ENCODE peak calls at places on chromosomes 13 and 19, in nine cellular contexts. E, J, H, W, B, F, N, A and R are unnamed samples.

GRCh38 chr13:32314968-32315254 is 252 bp downstream of the ZAR1L start:
- DNase-seq in A (peak), H (peak), F (no peak), E (peak), B (peak), W (no peak), J (peak), N (no peak), R (no peak)

GRCh38 chr13:67095621-67096020 is 134.5 kb downstream of the PCDH9 start:
- DNase-seq in E (no peak), H (no peak), N (no peak), A (no peak), J (no peak), W (no peak), B (no peak), F (no peak), R (no peak)

GRCh38 chr19:31676271-31677004 is 327.2 kb upstream of the TSHZ3 start:
- DNase-seq in W (no peak), E (peak), H (peak), N (no peak), F (no peak), J (no peak), B (no peak), A (peak), R (no peak)

GRCh38 chr13:98239156-98240076 is 62.3 kb upstream of the RNF113B start:
- DNase-seq in B (no peak), W (no peak), H (no peak), J (no peak), E (no peak), F (no peak), A (no peak), N (no peak), R (no peak)

GRCh38 chr19:6602729-6603114 is 11.8 kb upstream of the CD70 start:
- DNase-seq in F (no peak), B (no peak), A (no peak), W (no peak), E (no peak), H (peak), J (no peak), N (no peak), R (no peak)

GRCh38 chr19:54183431-54183830 is 5.9 kb downstream of the MBOAT7 start:
- DNase-seq in B (peak), E (no peak), J (no peak), H (no peak), N (no peak), W (no peak), F (no peak), A (no peak), R (no peak)

GRCh38 chr13:109785141-109785891 is 1.1 kb downstream of the IRS2 start:
- DNase-seq in B (peak), W (no peak), A (peak), N (peak), E (peak), J (peak), H (peak), F (no peak), R (no peak)

GRCh38 chr19:56266060-56266459 is 6.5 kb upstream of the EDDM13 start:
- DNase-seq in N (no peak), J (no peak), W (no peak), B (no peak), E (no peak), F (no peak), A (no peak), H (no peak), R (no peak)

GRCh38 chr13:41649659-41650058 is 192.3 kb downstream of the RGCC start:
- DNase-seq in H (peak), A (peak), J (no peak), F (no peak), B (no peak), E (no peak), N (no peak), W (no peak), R (no peak)

GRCh38 chr19:40080289-40080688 is 10.5 kb downstream of the ZNF780A start:
- DNase-seq in A (no peak), E (no peak), F (no peak), B (no peak), N (no peak), H (no peak), W (no peak), J (no peak), R (no peak)

GRCh38 chr19:52297601-52298358 is 811 bp downstream of the ZNF480 start:
- DNase-seq in N (no peak), F (no peak), B (peak), A (peak), H (no peak), J (no peak), W (no peak), E (no peak), R (no peak)

GRCh38 chr19:19493841-19494546 is 21.4 kb downstream of the TSSK6 start:
- DNase-seq in W (no peak), E (no peak), A (no peak), F (no peak), H (peak), J (no peak), N (no peak), B (peak), R (no peak)

GRCh38 chr19:10478476-10478875 is 24.7 kb downstream of the KEAP1 start:
- DNase-seq in W (no peak), B (peak), N (no peak), A (no peak), F (no peak), E (no peak), H (peak), J (no peak), R (no peak)

GRCh38 chr13:62113145-62113544 is 697.5 kb upstream of the PCDH20 start:
- DNase-seq in E (no peak), F (no peak), N (no peak), H (no peak), J (no peak), W (peak), A (peak), B (no peak), R (no peak)

GRCh38 chr19:19654441-19654840 is 9.0 kb downstream of the ATP13A1 start:
- DNase-seq in F (no peak), H (no peak), E (no peak), N (no peak), B (peak), W (no peak), A (no peak), J (no peak), R (no peak)

GRCh38 chr19:47243776-47244547 is 12.4 kb upstream of the CCDC9 start:
- DNase-seq in B (peak), J (peak), E (peak), H (peak), N (peak), W (peak), F (peak), A (peak), R (no peak)

GRCh38 chr19:34350161-34350561 is 14.8 kb upstream of the GPI start:
- DNase-seq in W (no peak), E (peak), F (no peak), H (peak), B (no peak), A (no peak), J (no peak), N (no peak), R (no peak)

GRCh38 chr13:29131881-29132668 is 311.9 kb downstream of the MTUS2 start:
- DNase-seq in A (no peak), F (no peak), W (no peak), J (no peak), N (no peak), B (no peak), H (no peak), E (no peak), R (no peak)

GRCh38 chr19:3604987-3605343 is 1.7 kb downstream of the TBXA2R start:
- DNase-seq in B (no peak), H (no peak), N (no peak), E (no peak), F (no peak), A (no peak), J (no peak), W (no peak), R (no peak)

GRCh38 chr19:3606690-3607289 is at the start of gene TBXA2R:
- DNase-seq in E (no peak), J (peak), H (peak), N (peak), A (peak), W (no peak), F (no peak), B (peak), R (no peak)

GRCh38 chr19:3606174-3606689 is 443 bp downstream of the TBXA2R start:
- DNase-seq in J (no peak), B (peak), W (no peak), F (peak), N (peak), E (peak), H (peak), A (no peak), R (no peak)

GRCh38 chr19:3605361-3605760 is 1.3 kb downstream of the TBXA2R start:
- DNase-seq in B (no peak), N (no peak), H (no peak), A (no peak), J (no peak), F (no peak), E (no peak), W (no peak), R (no peak)

GRCh38 chr19:3605770-3606169 is 905 bp downstream of the TBXA2R start:
- DNase-seq in N (no peak), E (no peak), W (no peak), F (no peak), B (no peak), A (no peak), H (no peak), J (no peak), R (no peak)
- H3K27ac ChIP-seq in N (peak), E (no peak), W (no peak), F (no peak), B (no peak), A (no peak), H (no peak), J (peak), R (no peak)

GRCh38 chr13:47790755-47791154 is 210.3 kb downstream of the SUCLA2 start:
- DNase-seq in N (no peak), B (no peak), H (no peak), F (no peak), J (no peak), W (no peak), E (no peak), A (no peak), R (no peak)

GRCh38 chr13:47788844-47789243 is 212.2 kb downstream of the SUCLA2 start:
- DNase-seq in A (no peak), J (no peak), E (no peak), F (no peak), B (no peak), H (no peak), N (no peak), W (no peak), R (no peak)
- H3K27ac ChIP-seq in A (no peak), J (no peak), E (no peak), F (no peak), B (no peak), H (no peak), N (no peak), W (no peak), R (no peak)

GRCh38 chr19:1811942-1812425 is at the start of gene ATP8B3:
- DNase-seq in B (no peak), N (no peak), W (no peak), E (no peak), A (no peak), H (no peak), J (no peak), F (no peak), R (no peak)
- H3K27ac ChIP-seq in B (no peak), N (peak), W (no peak), E (no peak), A (peak), H (no peak), J (peak), F (peak), R (no peak)

GRCh38 chr13:57632276-57633140 is 964 bp downstream of the PCDH17 start:
- DNase-seq in H (no peak), F (peak), A (no peak), N (peak), E (no peak), W (no peak), J (no peak), B (peak), R (no peak)
- H3K27ac ChIP-seq in H (no peak), F (no peak), A (no peak), N (peak), E (no peak), W (no peak), J (peak), B (no peak), R (no peak)

DNA sequence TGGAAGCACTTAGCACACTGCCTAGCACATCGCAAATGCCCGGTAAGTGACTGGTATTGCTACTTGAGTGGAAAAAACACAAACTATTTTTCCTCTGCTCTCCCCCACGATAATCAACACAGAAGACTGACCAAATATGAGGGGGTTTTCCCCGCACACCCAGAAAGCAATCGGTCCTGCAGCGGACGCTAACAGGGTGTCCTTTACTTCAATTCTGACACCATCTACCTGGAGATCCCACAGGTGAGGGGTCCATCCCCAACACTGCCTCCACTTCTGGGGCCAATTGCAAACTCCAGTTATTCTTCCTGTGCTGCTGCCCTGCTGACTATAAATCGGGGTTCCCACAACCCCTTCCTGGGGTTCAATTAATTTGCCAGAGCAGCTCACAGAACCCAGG is 26.2 kb upstream of the PLEKHF1 start:
- DNase-seq in N (no peak), B (no peak), E (no peak), J (no peak), F (no peak), W (no peak), H (no peak), A (no peak), R (no peak)
- H3K27ac ChIP-seq in N (no peak), B (no peak), E (no peak), J (no peak), F (no peak), W (no peak), H (no peak), A (no peak), R (no peak)

GRCh38 chr19:1384478-1385110 is 887 bp downstream of the NDUFS7 start:
- DNase-seq in B (no peak), F (no peak), N (no peak), J (no peak), E (peak), A (peak), H (peak), W (no peak), R (no peak)
- H3K27ac ChIP-seq in B (peak), F (peak), N (peak), J (peak), E (peak), A (no peak), H (no peak), W (peak), R (peak)

GRCh38 chr13:112113355-112113754 is 46.4 kb downstream of the SOX1 start:
- DNase-seq in W (no peak), A (no peak), F (no peak), J (no peak), H (no peak), N (no peak), B (no peak), E (peak), R (no peak)

GRCh38 chr13:112115403-112116091 is 48.6 kb downstream of the SOX1 start:
- DNase-seq in E (no peak), H (no peak), B (no peak), F (no peak), J (no peak), A (no peak), N (no peak), W (no peak), R (no peak)

GRCh38 chr13:112113851-112114250 is 46.9 kb downstream of the SOX1 start:
- DNase-seq in B (no peak), N (no peak), H (no peak), W (no peak), J (no peak), F (no peak), E (no peak), A (no peak), R (no peak)

GRCh38 chr13:112112534-112113276 is 45.8 kb downstream of the SOX1 start:
- DNase-seq in W (no peak), E (no peak), A (no peak), N (no peak), B (no peak), J (no peak), F (no peak), H (no peak), R (no peak)

GRCh38 chr13:112114391-112114790 is 47.4 kb downstream of the SOX1 start:
- DNase-seq in N (no peak), A (no peak), W (no peak), F (no peak), J (no peak), E (no peak), B (no peak), H (no peak), R (no peak)
- H3K27ac ChIP-seq in N (no peak), A (no peak), W (no peak), F (no peak), J (no peak), E (no peak), B (no peak), H (no peak), R (no peak)